ENCODE peak calls at places on chromosomes 12 and 14, in six cellular contexts. S, Z, O, K, X and I are unnamed samples. For H3K27me3, the result is how much of the 10 kb centered on the place peaks cover.

GRCh38 chr12:130992448-130992847 is 38.7 kb downstream of the ADGRD1 start:
- DNase-seq in S (no peak), Z (no peak), O (no peak), K (no peak), X (no peak), I (no peak)

GRCh38 chr12:124842073-124842749 is 21.5 kb downstream of the SCARB1 start:
- DNase-seq in S (no peak), Z (no peak), O (no peak), K (no peak), X (no peak), I (no peak)

GRCh38 chr12:26520869-26521268 is 312.1 kb downstream of the ITPR2 start:
- DNase-seq in S (no peak), Z (no peak), O (no peak), K (no peak), X (no peak), I (no peak)

GRCh38 chr14:100586520-100587247 is 533 bp downstream of the BEGAIN start:
- DNase-seq in S (peak), Z (no peak), O (no peak), K (no peak), X (no peak), I (no peak)

GRCh38 chr12:29516431-29516875 is 19.0 kb upstream of the OVCH1 start:
- DNase-seq in S (no peak), Z (no peak), O (no peak), K (no peak), X (no peak), I (no peak)

GRCh38 chr14:49659526-49660455 is 24.7 kb upstream of the DNAAF2 start:
- DNase-seq in S (no peak), Z (peak), O (no peak), K (no peak), X (no peak), I (no peak)

GRCh38 chr12:3046441-3047200 is 30.6 kb upstream of the TSPAN9 start:
- DNase-seq in S (no peak), Z (no peak), O (no peak), K (no peak), X (no peak), I (no peak)

GRCh38 chr14:40252817-40253447 is 820.7 kb upstream of the FBXO33 start:
- DNase-seq in S (no peak), Z (no peak), O (no peak), K (no peak), X (no peak), I (no peak)

GRCh38 chr12:80101126-80101525 is 1.8 kb downstream of the OTOGL start:
- DNase-seq in S (no peak), Z (no peak), O (no peak), K (no peak), X (no peak), I (no peak)

GRCh38 chr12:108914031-108914630 is 34.2 kb downstream of the DAO start:
- DNase-seq in S (no peak), Z (no peak), O (no peak), K (no peak), X (peak), I (no peak)

GRCh38 chr14:92093320-92093719 is 13.1 kb downstream of the ATXN3 start:
- DNase-seq in S (no peak), Z (no peak), O (no peak), K (no peak), X (no peak), I (no peak)

GRCh38 chr14:75361751-75362433 is 65.9 kb upstream of the JDP2 start:
- DNase-seq in S (no peak), Z (no peak), O (no peak), K (no peak), X (no peak), I (no peak)

GRCh38 chr14:36515105-36515593 is 4.9 kb downstream of the NKX2-1 start:
- DNase-seq in S (no peak), Z (no peak), O (no peak), K (peak), X (no peak), I (no peak)

GRCh38 chr14:36515896-36516718 is 3.9 kb downstream of the NKX2-1 start:
- DNase-seq in S (no peak), Z (no peak), O (no peak), K (no peak), X (no peak), I (no peak)

GRCh38 chr14:36513012-36513420 is 7.0 kb downstream of the NKX2-1 start:
- DNase-seq in S (no peak), Z (no peak), O (no peak), K (no peak), X (no peak), I (no peak)

GRCh38 chr14:36513451-36514277 is 6.4 kb downstream of the NKX2-1 start:
- DNase-seq in S (no peak), Z (no peak), O (no peak), K (peak), X (no peak), I (no peak)

DNA sequence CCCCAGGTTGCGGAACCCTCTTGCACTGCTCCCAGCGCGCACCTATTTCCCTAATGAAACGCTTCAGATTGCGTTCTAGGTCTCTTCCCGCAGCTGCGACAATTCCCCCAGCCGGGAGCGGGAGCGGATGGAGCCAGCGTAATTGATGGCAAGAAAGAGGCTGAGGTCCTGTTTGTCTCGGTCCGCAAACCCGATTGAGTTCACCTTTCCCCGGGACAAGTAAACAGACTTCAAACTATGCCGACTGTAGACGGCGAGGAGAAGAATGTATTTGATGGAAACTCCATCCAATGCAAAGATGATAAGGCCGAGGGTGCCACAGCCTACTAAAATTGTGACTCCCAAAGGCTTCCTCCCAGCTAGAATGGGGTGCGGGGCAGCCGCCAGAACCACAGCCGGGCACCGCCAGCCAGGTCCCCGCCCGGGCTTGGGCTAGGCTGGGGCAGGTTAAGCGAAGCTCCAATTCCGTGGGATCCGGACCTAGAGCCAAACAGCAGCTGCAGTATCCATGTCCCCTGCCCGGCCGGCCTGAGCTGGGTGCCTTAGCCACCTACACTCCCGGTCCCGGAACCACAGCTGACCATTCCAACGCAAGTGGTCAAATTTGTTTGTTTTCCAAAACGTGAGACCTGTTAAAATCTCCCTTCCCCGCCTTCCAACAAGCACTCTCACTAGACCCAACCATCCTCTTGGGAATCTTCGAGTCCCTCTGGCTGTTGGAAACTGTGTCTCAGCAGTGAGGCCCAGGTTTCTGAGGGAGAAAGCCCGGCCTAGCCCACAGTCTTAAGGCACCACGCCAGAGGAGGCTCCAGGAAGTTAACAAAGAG is 5.5 kb downstream of the NKX2-1 start:
- DNase-seq in S (no peak), Z (peak), O (no peak), K (no peak), X (no peak), I (no peak)
- H3K27me3 ChIP-seq in S (under half), Z (under half), O (half or more), K (half or more), X (half or more), I (half or more)

GRCh38 chr12:54008260-54008552 is 579 bp upstream of the HOXC8 start:
- DNase-seq in S (no peak), Z (no peak), O (no peak), K (no peak), X (no peak), I (no peak)
- H3K27me3 ChIP-seq in S (under half), Z (under half), O (half or more), K (half or more), X (half or more), I (half or more)

GRCh38 chr14:104577457-104578301 is 1.9 kb upstream of the C14orf180 start:
- DNase-seq in S (no peak), Z (no peak), O (no peak), K (no peak), X (no peak), I (no peak)
- H3K27me3 ChIP-seq in S (under half), Z (under half), O (under half), K (under half), X (under half), I (under half)

GRCh38 chr14:99272669-99273024 is 650 bp upstream of the BCL11B start:
- DNase-seq in S (no peak), Z (no peak), O (no peak), K (no peak), X (no peak), I (no peak)
- H3K27me3 ChIP-seq in S (under half), Z (under half), O (under half), K (under half), X (under half), I (half or more)

DNA sequence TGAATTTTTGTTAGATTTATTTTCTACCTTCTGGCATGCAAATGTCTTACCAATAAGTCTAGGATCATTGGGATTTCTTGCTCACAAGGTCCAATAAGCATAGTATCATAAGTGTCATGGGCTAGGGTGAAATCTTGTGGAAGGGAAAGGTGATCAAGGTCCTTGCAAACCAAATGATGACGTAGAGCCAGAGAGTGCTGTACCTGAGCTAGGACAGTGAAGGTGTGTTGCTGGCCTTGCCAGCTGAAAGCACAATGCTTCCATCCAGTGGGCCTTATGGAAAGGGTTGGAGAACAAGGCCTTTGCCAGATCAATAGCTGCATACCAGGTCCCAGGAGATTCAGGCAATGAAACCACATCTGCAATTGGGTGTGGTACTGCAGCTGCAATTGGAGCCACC is 208.8 kb upstream of the MYL2 start:
- DNase-seq in S (no peak), Z (no peak), O (no peak), K (no peak), X (no peak), I (no peak)
- H3K27me3 ChIP-seq in S (under half), Z (under half), O (under half), K (under half), X (under half), I (under half)

GRCh38 chr14:60363275-60363674 is 114.3 kb downstream of the PPM1A start:
- DNase-seq in S (no peak), Z (no peak), O (no peak), K (no peak), X (no peak), I (no peak)
- H3K27me3 ChIP-seq in S (under half), Z (under half), O (under half), K (under half), X (under half), I (half or more)

GRCh38 chr14:105853089-105853906 is 326.9 kb downstream of the TMEM121 start:
- DNase-seq in S (peak), Z (no peak), O (no peak), K (peak), X (no peak), I (no peak)
- H3K27me3 ChIP-seq in S (under half), Z (under half), O (under half), K (under half), X (under half), I (under half)